ENCODE peak calls at places on chromosomes 11 and 22, in nine cellular contexts. G is H1, Y is PC-3, V is K562, Z is keratinocyte, H is MM.1S, M is hepatocyte, D is fibroblast of lung, S is IMR-90. T is an unnamed sample.

GRCh38 chr11:124917115-124917637 is 1.9 kb upstream of the HEPN1 start:
- DNase-seq in G (no peak), Y (no peak), V (no peak), Z (no peak), H (no peak), M (no peak), D (peak), S (peak), T (no peak)

GRCh38 chr11:99973993-99974392 is 713.1 kb upstream of the ARHGAP42 start:
- DNase-seq in G (no peak), Y (no peak), V (no peak), Z (no peak), H (no peak), M (peak), D (no peak), S (no peak), T (peak)

GRCh38 chr11:113349528-113349927 is 35.1 kb downstream of the TTC12 start:
- DNase-seq in G (no peak), Y (no peak), V (no peak), Z (no peak), H (no peak), M (no peak), D (no peak), S (no peak), T (no peak)

GRCh38 chr11:76073716-76074115 is 132.6 kb downstream of the WNT11 start:
- DNase-seq in G (no peak), Y (no peak), V (no peak), Z (no peak), H (no peak), M (no peak), D (peak), S (peak), T (peak)

GRCh38 chr11:63945482-63946163 is 6.8 kb downstream of the NAA40 start:
- DNase-seq in G (peak), Y (peak), V (peak), Z (no peak), H (peak), M (peak), D (peak), S (peak), T (peak)

GRCh38 chr11:45178223-45178622 is 31.8 kb downstream of the PRDM11 start:
- DNase-seq in G (no peak), Y (no peak), V (no peak), Z (no peak), H (no peak), M (no peak), D (no peak), S (no peak), T (no peak)

GRCh38 chr11:8807544-8808225 is 103.3 kb upstream of the AKIP1 start:
- DNase-seq in G (no peak), Y (no peak), V (no peak), Z (peak), H (no peak), M (no peak), D (peak), S (peak), T (no peak)

GRCh38 chr22:24271406-24271760 is 752 bp downstream of the SPECC1L start:
- DNase-seq in G (no peak), Y (peak), V (no peak), Z (no peak), H (no peak), M (peak), D (peak), S (peak), T (peak)

GRCh38 chr11:574632-575323 is 1.5 kb upstream of the PHRF1 start:
- DNase-seq in G (no peak), Y (no peak), V (no peak), Z (no peak), H (no peak), M (no peak), D (no peak), S (no peak), T (no peak)

GRCh38 chr11:69393178-69393832 is 88.2 kb upstream of the LINC01488 start:
- DNase-seq in G (no peak), Y (no peak), V (no peak), Z (no peak), H (no peak), M (no peak), D (no peak), S (no peak), T (no peak)

GRCh38 chr22:26916236-26916635 is 258.8 kb downstream of the MIAT start:
- DNase-seq in G (no peak), Y (no peak), V (no peak), Z (no peak), H (no peak), M (no peak), D (no peak), S (no peak), T (no peak)

GRCh38 chr11:36258730-36259360 is 30.4 kb downstream of the COMMD9 start:
- DNase-seq in G (peak), Y (peak), V (peak), Z (peak), H (peak), M (peak), D (peak), S (peak), T (peak)

GRCh38 chr22:46044718-46045458 is 67.9 kb upstream of the WNT7B start:
- DNase-seq in G (peak), Y (no peak), V (no peak), Z (no peak), H (no peak), M (peak), D (peak), S (no peak), T (no peak)

GRCh38 chr11:18171377-18172000 is 1.1 kb upstream of the MRGPRX4 start:
- DNase-seq in G (no peak), Y (peak), V (peak), Z (no peak), H (peak), M (peak), D (peak), S (no peak), T (no peak)

GRCh38 chr11:75347781-75348613 is 3.5 kb downstream of the ARRB1 start:
- DNase-seq in G (no peak), Y (no peak), V (peak), Z (no peak), H (no peak), M (peak), D (peak), S (peak), T (no peak)

GRCh38 chr11:57885298-57886035 is 123.9 kb downstream of the CTNND1 start:
- DNase-seq in G (peak), Y (peak), V (no peak), Z (no peak), H (no peak), M (peak), D (peak), S (peak), T (peak)

GRCh38 chr22:29314537-29315285 is 786 bp downstream of the RASL10A start:
- DNase-seq in G (peak), Y (peak), V (no peak), Z (no peak), H (no peak), M (no peak), D (no peak), S (no peak), T (no peak)

GRCh38 chr11:64619196-64619595 is 28.2 kb downstream of the SLC22A12 start:
- DNase-seq in G (no peak), Y (no peak), V (no peak), Z (no peak), H (no peak), M (no peak), D (no peak), S (no peak), T (no peak)

GRCh38 chr11:31783264-31783663 is 27.9 kb downstream of the PAX6 start:
- DNase-seq in G (no peak), Y (no peak), V (no peak), Z (no peak), H (no peak), M (no peak), D (no peak), S (no peak), T (no peak)

GRCh38 chr22:17918840-17919239 is 105.5 kb downstream of the MICAL3 start:
- DNase-seq in G (no peak), Y (peak), V (no peak), Z (no peak), H (no peak), M (no peak), D (peak), S (peak), T (peak)

GRCh38 chr11:105469931-105470330 is 139.9 kb upstream of the GRIA4 start:
- DNase-seq in G (no peak), Y (peak), V (no peak), Z (no peak), H (no peak), M (no peak), D (no peak), S (no peak), T (no peak)

GRCh38 chr11:60165538-60165937 is 17.3 kb downstream of the MS4A6A start:
- DNase-seq in G (no peak), Y (peak), V (no peak), Z (no peak), H (no peak), M (no peak), D (no peak), S (no peak), T (no peak)

GRCh38 chr11:69662021-69662698 is 13.0 kb downstream of the LTO1 start:
- DNase-seq in G (no peak), Y (no peak), V (no peak), Z (no peak), H (no peak), M (no peak), D (no peak), S (no peak), T (no peak)

GRCh38 chr22:41976070-41976901 is 7.0 kb downstream of the SEPTIN3 start:
- DNase-seq in G (peak), Y (no peak), V (peak), Z (no peak), H (peak), M (peak), D (no peak), S (no peak), T (peak)

GRCh38 chr11:13776134-13776815 is 107.8 kb downstream of the FAR1 start:
- DNase-seq in G (no peak), Y (peak), V (no peak), Z (no peak), H (peak), M (no peak), D (no peak), S (no peak), T (no peak)

GRCh38 chr11:104609297-104609696 is 289.0 kb downstream of the CASP12 start:
- DNase-seq in G (no peak), Y (peak), V (no peak), Z (no peak), H (peak), M (peak), D (peak), S (peak), T (peak)

GRCh38 chr22:27097481-27097880 is 440.1 kb downstream of the MIAT start:
- DNase-seq in G (no peak), Y (no peak), V (no peak), Z (no peak), H (no peak), M (no peak), D (peak), S (no peak), T (no peak)

GRCh38 chr11:113960702-113961330 is 14.1 kb upstream of the HTR3A start:
- DNase-seq in G (no peak), Y (no peak), V (no peak), Z (no peak), H (no peak), M (no peak), D (no peak), S (no peak), T (no peak)

GRCh38 chr11:86775342-86775741 is 25.0 kb upstream of the PRSS23 start:
- DNase-seq in G (no peak), Y (no peak), V (no peak), Z (no peak), H (no peak), M (no peak), D (no peak), S (no peak), T (no peak)

GRCh38 chr11:130144129-130144528 is 15.5 kb upstream of the ST14 start:
- DNase-seq in G (no peak), Y (no peak), V (no peak), Z (no peak), H (no peak), M (peak), D (no peak), S (no peak), T (no peak)

GRCh38 chr11:128688031-128688713 is 5.7 kb upstream of the FLI1 start:
- DNase-seq in G (peak), Y (no peak), V (no peak), Z (no peak), H (no peak), M (no peak), D (no peak), S (no peak), T (no peak)

GRCh38 chr11:110907629-110908028 is 195.4 kb upstream of the ARHGAP20 start:
- DNase-seq in G (no peak), Y (peak), V (no peak), Z (peak), H (peak), M (peak), D (peak), S (peak), T (peak)

GRCh38 chr11:11979487-11980117 is 28.8 kb downstream of the DKK3 start:
- DNase-seq in G (no peak), Y (peak), V (no peak), Z (no peak), H (no peak), M (peak), D (peak), S (peak), T (peak)

GRCh38 chr11:5624489-5625278 is at the start of gene TRIM34:
- DNase-seq in G (peak), Y (peak), V (peak), Z (no peak), H (peak), M (peak), D (peak), S (peak), T (peak)

GRCh38 chr11:47078751-47079524 is 97.7 kb downstream of the ARFGAP2 start:
- DNase-seq in G (no peak), Y (no peak), V (no peak), Z (no peak), H (no peak), M (no peak), D (peak), S (peak), T (no peak)

GRCh38 chr11:130709531-130709930 is 206.7 kb downstream of the SNX19 start:
- DNase-seq in G (no peak), Y (no peak), V (no peak), Z (no peak), H (no peak), M (no peak), D (no peak), S (no peak), T (no peak)

GRCh38 chr11:76653674-76654309 is 16.8 kb downstream of the LRRC32 start:
- DNase-seq in G (no peak), Y (no peak), V (no peak), Z (no peak), H (no peak), M (peak), D (peak), S (peak), T (peak)

GRCh38 chr11:119316729-119317591 is at the start of gene MCAM:
- DNase-seq in G (peak), Y (peak), V (peak), Z (no peak), H (no peak), M (peak), D (peak), S (peak), T (no peak)

GRCh38 chr11:19087658-19088057 is 27.1 kb upstream of the MRGPRX2 start:
- DNase-seq in G (no peak), Y (peak), V (no peak), Z (no peak), H (no peak), M (no peak), D (peak), S (peak), T (peak)

GRCh38 chr11:82759649-82760048 is 26.0 kb upstream of the FAM181B start:
- DNase-seq in G (no peak), Y (no peak), V (no peak), Z (no peak), H (no peak), M (no peak), D (no peak), S (no peak), T (no peak)

GRCh38 chr11:82752801-82753200 is 19.1 kb upstream of the FAM181B start:
- DNase-seq in G (no peak), Y (no peak), V (no peak), Z (no peak), H (no peak), M (no peak), D (peak), S (no peak), T (no peak)

GRCh38 chr11:82754410-82754809 is 20.7 kb upstream of the FAM181B start:
- DNase-seq in G (no peak), Y (no peak), V (no peak), Z (no peak), H (no peak), M (no peak), D (peak), S (no peak), T (no peak)

GRCh38 chr11:82757660-82758301 is 24.1 kb upstream of the FAM181B start:
- DNase-seq in G (no peak), Y (no peak), V (no peak), Z (no peak), H (peak), M (no peak), D (no peak), S (no peak), T (no peak)

GRCh38 chr11:82756765-82757650 is 23.3 kb upstream of the FAM181B start:
- DNase-seq in G (no peak), Y (no peak), V (no peak), Z (no peak), H (peak), M (no peak), D (no peak), S (no peak), T (no peak)
- H2AFZ ChIP-seq in G (no peak), Y (no peak), V (no peak), Z (no peak), H (peak), M (no peak), D (no peak), S (no peak), T (no peak)

GRCh38 chr11:107592813-107593212 is 1.9 kb downstream of the ELMOD1 start:
- DNase-seq in G (no peak), Y (no peak), V (no peak), Z (no peak), H (no peak), M (peak), D (no peak), S (no peak), T (no peak)

GRCh38 chr11:107592256-107592655 is 1.3 kb downstream of the ELMOD1 start:
- DNase-seq in G (no peak), Y (no peak), V (no peak), Z (no peak), H (no peak), M (no peak), D (no peak), S (no peak), T (no peak)

GRCh38 chr11:107591098-107591445 is at the start of gene ELMOD1:
- DNase-seq in G (peak), Y (peak), V (peak), Z (no peak), H (peak), M (peak), D (peak), S (peak), T (peak)

GRCh38 chr11:107591446-107592236 is 694 bp downstream of the ELMOD1 start:
- DNase-seq in G (peak), Y (peak), V (no peak), Z (no peak), H (peak), M (peak), D (peak), S (no peak), T (peak)

GRCh38 chr11:107590460-107591097 is 368 bp upstream of the ELMOD1 start:
- DNase-seq in G (no peak), Y (no peak), V (no peak), Z (no peak), H (no peak), M (no peak), D (no peak), S (no peak), T (peak)
- H2AFZ ChIP-seq in G (peak), Y (peak), V (no peak), Z (peak), H (peak), M (peak), D (peak), S (peak), T (peak)

GRCh38 chr11:2858995-2859705 is 26.4 kb downstream of the CDKN1C start:
- DNase-seq in G (no peak), Y (no peak), V (no peak), Z (no peak), H (no peak), M (peak), D (no peak), S (no peak), T (no peak)

GRCh38 chr11:2860636-2861035 is 24.9 kb downstream of the CDKN1C start:
- DNase-seq in G (no peak), Y (peak), V (no peak), Z (no peak), H (no peak), M (peak), D (peak), S (peak), T (peak)

GRCh38 chr11:2857276-2857675 is 28.3 kb downstream of the CDKN1C start:
- DNase-seq in G (no peak), Y (no peak), V (no peak), Z (no peak), H (no peak), M (no peak), D (no peak), S (no peak), T (no peak)

GRCh38 chr11:2859706-2860037 is 25.9 kb downstream of the CDKN1C start:
- DNase-seq in G (no peak), Y (no peak), V (no peak), Z (no peak), H (no peak), M (no peak), D (no peak), S (no peak), T (no peak)

DNA sequence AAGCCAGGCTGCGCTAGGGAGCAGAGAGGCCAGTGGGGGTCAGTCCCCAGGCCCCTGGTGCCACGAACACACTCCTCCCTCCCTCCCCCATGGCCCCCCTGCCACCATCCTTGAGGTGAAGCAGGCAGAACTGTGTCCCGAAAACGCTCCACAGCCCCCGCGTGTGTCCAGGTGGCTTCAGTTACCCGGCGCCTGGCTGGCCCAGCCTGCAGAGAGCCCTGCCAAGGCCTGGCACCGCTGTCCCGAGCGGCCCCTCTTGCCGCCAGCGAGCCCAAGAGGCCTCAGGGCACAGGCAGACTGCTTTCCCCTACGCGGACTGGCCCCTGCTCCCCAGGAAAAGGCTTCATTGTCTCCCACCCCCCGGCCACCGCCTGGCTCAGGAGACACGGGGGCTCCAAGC is 27.7 kb downstream of the CDKN1C start:
- DNase-seq in G (no peak), Y (no peak), V (no peak), Z (no peak), H (no peak), M (no peak), D (no peak), S (no peak), T (no peak)
- H2AFZ ChIP-seq in G (no peak), Y (no peak), V (no peak), Z (no peak), H (no peak), M (no peak), D (no peak), S (no peak), T (no peak)

GRCh38 chr11:134278356-134278755 is 2.2 kb downstream of the GLB1L3 start:
- DNase-seq in G (no peak), Y (no peak), V (no peak), Z (no peak), H (no peak), M (no peak), D (no peak), S (no peak), T (no peak)

GRCh38 chr11:134276396-134277175 is 407 bp downstream of the GLB1L3 start:
- DNase-seq in G (peak), Y (no peak), V (peak), Z (no peak), H (no peak), M (no peak), D (no peak), S (no peak), T (no peak)

GRCh38 chr11:134275188-134275533 is 1.0 kb upstream of the GLB1L3 start:
- DNase-seq in G (no peak), Y (no peak), V (no peak), Z (no peak), H (no peak), M (no peak), D (no peak), S (no peak), T (no peak)

GRCh38 chr11:134275534-134276395 is at the start of gene GLB1L3:
- DNase-seq in G (peak), Y (no peak), V (peak), Z (no peak), H (peak), M (peak), D (peak), S (no peak), T (peak)

GRCh38 chr11:134277176-134278001 is 1.2 kb downstream of the GLB1L3 start:
- DNase-seq in G (peak), Y (no peak), V (peak), Z (no peak), H (no peak), M (no peak), D (no peak), S (no peak), T (no peak)
- H2AFZ ChIP-seq in G (peak), Y (no peak), V (no peak), Z (no peak), H (no peak), M (no peak), D (no peak), S (peak), T (no peak)